ENCODE peak calls at places on chromosome 4, in ten cellular contexts. One of them, this sample, is unnamed.

GRCh38 chr4:69321153-69321729 is 41.0 kb downstream of the UGT2B28 start:
- DNase-seq in fibroblast of lung: no peak
- DNase-seq in Karpas-422: no peak
- DNase-seq in GM23248: no peak
- DNase-seq in SK-N-SH: no peak
- DNase-seq in K562: no peak
- DNase-seq in astrocyte: no peak
- DNase-seq in colonic mucosa: no peak
- DNase-seq in mammary epithelial cell: peak; percentile 34
- DNase-seq in mesenchymal stem cell: no peak
- DNase-seq in this sample: no peak

GRCh38 chr4:164440196-164440595 is 313.7 kb upstream of the SMIM31 start:
- DNase-seq in colonic mucosa: no peak
- DNase-seq in mammary epithelial cell: peak; percentile 88
- DNase-seq in K562: no peak
- DNase-seq in astrocyte: peak; percentile 80
- DNase-seq in GM23248: no peak
- DNase-seq in Karpas-422: no peak
- DNase-seq in fibroblast of lung: peak; percentile 83
- DNase-seq in mesenchymal stem cell: no peak
- DNase-seq in SK-N-SH: no peak
- DNase-seq in this sample: no peak

GRCh38 chr4:109574443-109574850 is 14.4 kb downstream of the MCUB start:
- DNase-seq in K562: peak; percentile 35
- DNase-seq in fibroblast of lung: no peak
- DNase-seq in mammary epithelial cell: no peak
- DNase-seq in colonic mucosa: peak; percentile 28
- DNase-seq in mesenchymal stem cell: no peak
- DNase-seq in astrocyte: no peak
- DNase-seq in GM23248: peak; percentile 19
- DNase-seq in Karpas-422: no peak
- DNase-seq in SK-N-SH: no peak
- DNase-seq in this sample: no peak

GRCh38 chr4:25144870-25145481 is 15.3 kb downstream of the SEPSECS start:
- DNase-seq in mesenchymal stem cell: peak; percentile 36
- DNase-seq in colonic mucosa: no peak
- DNase-seq in mammary epithelial cell: no peak
- DNase-seq in GM23248: peak; percentile 48
- DNase-seq in fibroblast of lung: peak; percentile 18
- DNase-seq in Karpas-422: peak; percentile 74
- DNase-seq in K562: peak; percentile 26
- DNase-seq in astrocyte: peak; percentile 5
- DNase-seq in SK-N-SH: peak; percentile 43
- DNase-seq in this sample: peak; percentile 64

GRCh38 chr4:165325732-165326512 is 1.5 kb upstream of the MSMO1 start:
- DNase-seq in SK-N-SH: no peak
- DNase-seq in astrocyte: peak; percentile 93
- DNase-seq in GM23248: peak; percentile 72
- DNase-seq in mesenchymal stem cell: peak; percentile 76
- DNase-seq in colonic mucosa: no peak
- DNase-seq in fibroblast of lung: peak; percentile 95
- DNase-seq in mammary epithelial cell: peak; percentile 88
- DNase-seq in Karpas-422: no peak
- DNase-seq in K562: peak; percentile 28
- DNase-seq in this sample: peak; percentile 56

GRCh38 chr4:164800786-164801185 is 46.9 kb downstream of the SMIM31 start:
- DNase-seq in K562: no peak
- DNase-seq in colonic mucosa: no peak
- DNase-seq in mammary epithelial cell: no peak
- DNase-seq in fibroblast of lung: no peak
- DNase-seq in SK-N-SH: no peak
- DNase-seq in Karpas-422: no peak
- DNase-seq in astrocyte: no peak
- DNase-seq in GM23248: no peak
- DNase-seq in mesenchymal stem cell: no peak
- DNase-seq in this sample: no peak

GRCh38 chr4:151641167-151641566 is 119.6 kb downstream of the GATB start:
- DNase-seq in colonic mucosa: no peak
- DNase-seq in K562: no peak
- DNase-seq in mesenchymal stem cell: peak; percentile 66
- DNase-seq in astrocyte: peak; percentile 45
- DNase-seq in mammary epithelial cell: peak; percentile 88
- DNase-seq in SK-N-SH: no peak
- DNase-seq in GM23248: peak; percentile 89
- DNase-seq in fibroblast of lung: peak; percentile 52
- DNase-seq in Karpas-422: no peak
- DNase-seq in this sample: peak; percentile 81

GRCh38 chr4:88940506-88940905 is 116.5 kb downstream of the FAM13A start:
- DNase-seq in mammary epithelial cell: no peak
- DNase-seq in GM23248: no peak
- DNase-seq in colonic mucosa: no peak
- DNase-seq in K562: no peak
- DNase-seq in SK-N-SH: no peak
- DNase-seq in astrocyte: no peak
- DNase-seq in mesenchymal stem cell: no peak
- DNase-seq in Karpas-422: no peak
- DNase-seq in fibroblast of lung: no peak
- DNase-seq in this sample: no peak

GRCh38 chr4:170243662-170244288 is 154.0 kb upstream of the AADAT start:
- DNase-seq in colonic mucosa: no peak
- DNase-seq in mesenchymal stem cell: no peak
- DNase-seq in Karpas-422: no peak
- DNase-seq in GM23248: no peak
- DNase-seq in K562: no peak
- DNase-seq in SK-N-SH: no peak
- DNase-seq in fibroblast of lung: peak; percentile 27
- DNase-seq in astrocyte: no peak
- DNase-seq in mammary epithelial cell: peak; percentile 85
- DNase-seq in this sample: peak; percentile 25

GRCh38 chr4:88743696-88744095 is 46.1 kb upstream of the NAP1L5 start:
- DNase-seq in mammary epithelial cell: no peak
- DNase-seq in SK-N-SH: no peak
- DNase-seq in mesenchymal stem cell: peak; percentile 54
- DNase-seq in fibroblast of lung: peak; percentile 95
- DNase-seq in colonic mucosa: no peak
- DNase-seq in GM23248: peak; percentile 81
- DNase-seq in K562: no peak
- DNase-seq in Karpas-422: no peak
- DNase-seq in astrocyte: peak; percentile 93
- DNase-seq in this sample: peak; percentile 82

GRCh38 chr4:31539279-31540074 is 819.3 kb downstream of the PCDH7 start:
- DNase-seq in colonic mucosa: no peak
- DNase-seq in K562: no peak
- DNase-seq in astrocyte: peak; percentile 1
- DNase-seq in mammary epithelial cell: no peak
- DNase-seq in SK-N-SH: no peak
- DNase-seq in GM23248: no peak
- DNase-seq in mesenchymal stem cell: no peak
- DNase-seq in fibroblast of lung: peak; percentile 1
- DNase-seq in Karpas-422: no peak
- DNase-seq in this sample: no peak

GRCh38 chr4:94475794-94476193 is 24.1 kb downstream of the PDLIM5 start:
- DNase-seq in mesenchymal stem cell: no peak
- DNase-seq in astrocyte: no peak
- DNase-seq in mammary epithelial cell: no peak
- DNase-seq in Karpas-422: no peak
- DNase-seq in GM23248: no peak
- DNase-seq in fibroblast of lung: no peak
- DNase-seq in K562: no peak
- DNase-seq in SK-N-SH: no peak
- DNase-seq in colonic mucosa: no peak
- DNase-seq in this sample: no peak

GRCh38 chr4:156959298-156959702 is 12.3 kb downstream of the PDGFC start:
- DNase-seq in Karpas-422: no peak
- DNase-seq in K562: no peak
- DNase-seq in astrocyte: peak; percentile 76
- DNase-seq in colonic mucosa: no peak
- DNase-seq in GM23248: peak; percentile 37
- DNase-seq in mesenchymal stem cell: peak; percentile 58
- DNase-seq in fibroblast of lung: peak; percentile 81
- DNase-seq in SK-N-SH: no peak
- DNase-seq in mammary epithelial cell: no peak
- DNase-seq in this sample: peak; percentile 72

GRCh38 chr4:24604558-24605214 is 20.3 kb upstream of the DHX15 start:
- DNase-seq in colonic mucosa: no peak
- DNase-seq in astrocyte: no peak
- DNase-seq in GM23248: no peak
- DNase-seq in fibroblast of lung: no peak
- DNase-seq in mammary epithelial cell: peak; percentile 45
- DNase-seq in mesenchymal stem cell: no peak
- DNase-seq in Karpas-422: no peak
- DNase-seq in SK-N-SH: no peak
- DNase-seq in K562: no peak
- DNase-seq in this sample: no peak

GRCh38 chr4:188665466-188665865 is 526.2 kb downstream of the TRIML1 start:
- DNase-seq in astrocyte: no peak
- DNase-seq in Karpas-422: no peak
- DNase-seq in mesenchymal stem cell: no peak
- DNase-seq in SK-N-SH: no peak
- DNase-seq in K562: no peak
- DNase-seq in GM23248: no peak
- DNase-seq in colonic mucosa: no peak
- DNase-seq in mammary epithelial cell: peak; percentile 14
- DNase-seq in fibroblast of lung: no peak
- DNase-seq in this sample: no peak

GRCh38 chr4:126679303-126679702 is 953.5 kb upstream of the INTU start:
- DNase-seq in mammary epithelial cell: no peak
- DNase-seq in colonic mucosa: no peak
- DNase-seq in mesenchymal stem cell: no peak
- DNase-seq in astrocyte: no peak
- DNase-seq in SK-N-SH: no peak
- DNase-seq in Karpas-422: no peak
- DNase-seq in fibroblast of lung: no peak
- DNase-seq in K562: no peak
- DNase-seq in GM23248: no peak
- DNase-seq in this sample: no peak

DNA sequence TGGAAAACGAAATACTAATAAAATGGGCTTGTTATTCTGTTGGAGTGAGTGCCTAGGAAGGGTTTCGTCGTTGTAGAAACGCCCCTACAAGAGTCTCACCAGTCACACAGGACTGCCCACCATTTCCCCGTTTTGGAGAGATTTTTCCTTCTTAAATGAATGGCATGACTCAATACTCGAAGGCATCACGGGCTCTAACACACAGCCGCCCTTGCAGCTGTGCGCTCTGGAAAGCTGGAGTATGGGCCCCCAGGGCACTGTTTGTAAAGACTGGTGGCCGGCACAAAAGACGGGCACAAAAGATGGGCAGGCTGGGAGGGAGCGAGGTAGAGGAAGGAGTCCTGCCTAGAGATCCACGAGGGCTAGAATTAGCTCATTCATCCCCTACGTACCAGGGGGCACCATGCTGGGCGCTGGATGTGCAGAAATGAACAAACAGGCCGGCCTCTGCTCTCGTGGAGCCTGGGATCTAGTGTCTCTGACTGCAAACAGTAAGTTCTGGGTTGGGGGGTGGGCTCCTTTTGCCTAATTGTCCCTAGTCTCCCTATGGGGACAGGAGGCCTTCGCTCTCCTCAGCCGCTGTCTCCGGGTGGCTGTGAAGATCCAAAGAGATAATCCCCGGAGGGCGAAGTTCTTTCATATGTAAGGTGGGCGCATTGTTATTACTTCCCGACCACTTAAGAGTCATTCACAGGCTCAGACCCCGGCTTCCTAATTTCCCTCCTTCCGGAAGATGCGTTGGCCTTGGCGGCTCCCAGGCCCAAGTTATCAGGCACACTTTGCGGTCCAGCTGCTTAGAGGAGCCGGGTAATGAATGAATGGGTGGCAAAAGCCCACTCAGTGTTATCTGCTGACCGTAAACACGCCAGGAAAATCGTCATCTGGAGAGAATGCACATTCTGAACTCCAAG is 1.1 kb upstream of the SFRP2 start:
- DNase-seq in Karpas-422: no peak
- DNase-seq in SK-N-SH: peak; percentile 38
- DNase-seq in mesenchymal stem cell: peak; percentile 63
- DNase-seq in GM23248: peak; percentile 60
- DNase-seq in K562: no peak
- DNase-seq in mammary epithelial cell: no peak
- DNase-seq in colonic mucosa: no peak
- DNase-seq in astrocyte: no peak
- DNase-seq in fibroblast of lung: no peak
- DNase-seq in this sample: no peak
- H3K4me1 ChIP-seq in Karpas-422: no peaks in the 10 kb centered on the region
- H3K4me1 ChIP-seq in SK-N-SH: peaks cover 13% of the 10 kb centered on the region
- H3K4me1 ChIP-seq in mesenchymal stem cell: peaks cover 26% of the 10 kb centered on the region
- H3K4me1 ChIP-seq in GM23248: peaks cover 4% of the 10 kb centered on the region
- H3K4me1 ChIP-seq in K562: no peaks in the 10 kb centered on the region
- H3K4me1 ChIP-seq in mammary epithelial cell: peaks cover 23% of the 10 kb centered on the region
- H3K4me1 ChIP-seq in colonic mucosa: peaks cover 6% of the 10 kb centered on the region
- H3K4me1 ChIP-seq in astrocyte: peaks cover 17% of the 10 kb centered on the region
- H3K4me1 ChIP-seq in fibroblast of lung: no peaks in the 10 kb centered on the region
- H3K4me1 ChIP-seq in this sample: peaks cover 24% of the 10 kb centered on the region

DNA sequence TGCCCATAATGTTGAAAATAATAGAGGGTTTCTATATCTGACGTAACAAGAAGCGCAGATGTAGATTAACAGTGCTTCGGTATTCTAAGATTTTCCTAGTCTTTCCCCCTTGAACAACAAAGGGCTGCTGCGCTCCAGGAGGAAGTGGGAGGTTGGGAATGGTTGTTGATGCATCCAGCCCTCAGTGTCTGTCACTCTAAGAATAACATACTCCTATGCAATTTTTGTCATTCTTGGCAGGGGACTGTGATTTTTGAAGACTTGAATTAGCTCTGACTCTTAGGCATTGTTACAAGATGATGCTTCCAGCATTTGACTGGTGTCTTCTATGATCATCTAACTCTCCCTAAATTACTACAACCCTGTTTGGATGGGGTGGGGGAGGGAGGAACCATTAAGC is 394.2 kb downstream of the ARHGAP24 start:
- DNase-seq in mesenchymal stem cell: no peak
- DNase-seq in mammary epithelial cell: no peak
- DNase-seq in Karpas-422: no peak
- DNase-seq in colonic mucosa: no peak
- DNase-seq in fibroblast of lung: no peak
- DNase-seq in K562: no peak
- DNase-seq in GM23248: no peak
- DNase-seq in SK-N-SH: no peak
- DNase-seq in astrocyte: no peak
- DNase-seq in this sample: no peak
- H3K9ac ChIP-seq in mesenchymal stem cell: no peak overlapping the region
- H3K9ac ChIP-seq in mammary epithelial cell: no peak overlapping the region
- H3K9ac ChIP-seq in Karpas-422: no peak overlapping the region
- H3K9ac ChIP-seq in colonic mucosa: no peak overlapping the region
- H3K9ac ChIP-seq in fibroblast of lung: no peak overlapping the region
- H3K9ac ChIP-seq in K562: no peak overlapping the region
- H3K9ac ChIP-seq in GM23248: no peak overlapping the region
- H3K9ac ChIP-seq in SK-N-SH: no peak overlapping the region
- H3K9ac ChIP-seq in astrocyte: no peak overlapping the region
- H3K9ac ChIP-seq in this sample: no peak overlapping the region

GRCh38 chr4:186298034-186298647 is 32.2 kb downstream of the F11 start:
- DNase-seq in astrocyte: no peak
- DNase-seq in mammary epithelial cell: no peak
- DNase-seq in colonic mucosa: no peak
- DNase-seq in SK-N-SH: peak; percentile 37
- DNase-seq in mesenchymal stem cell: no peak
- DNase-seq in Karpas-422: no peak
- DNase-seq in GM23248: no peak
- DNase-seq in K562: no peak
- DNase-seq in fibroblast of lung: no peak
- DNase-seq in this sample: no peak
- H3K4me3 ChIP-seq in astrocyte: peak overlapping the region; percentile 13
- H3K4me3 ChIP-seq in mammary epithelial cell: no peak overlapping the region
- H3K4me3 ChIP-seq in colonic mucosa: no peak overlapping the region
- H3K4me3 ChIP-seq in SK-N-SH: no peak overlapping the region
- H3K4me3 ChIP-seq in mesenchymal stem cell: no peak overlapping the region
- H3K4me3 ChIP-seq in Karpas-422: no peak overlapping the region
- H3K4me3 ChIP-seq in GM23248: no peak overlapping the region
- H3K4me3 ChIP-seq in K562: no peak overlapping the region
- H3K4me3 ChIP-seq in fibroblast of lung: no peak overlapping the region
- H3K4me3 ChIP-seq in this sample: no peak overlapping the region

GRCh38 chr4:40240040-40240653 is 43.3 kb downstream of the RHOH start:
- DNase-seq in colonic mucosa: no peak
- DNase-seq in GM23248: peak; percentile 24
- DNase-seq in Karpas-422: no peak
- DNase-seq in astrocyte: no peak
- DNase-seq in SK-N-SH: no peak
- DNase-seq in fibroblast of lung: peak; percentile 25
- DNase-seq in K562: no peak
- DNase-seq in mesenchymal stem cell: peak; percentile 27
- DNase-seq in mammary epithelial cell: no peak
- DNase-seq in this sample: no peak
- H3K4me1 ChIP-seq in colonic mucosa: no peaks in the 10 kb centered on the region
- H3K4me1 ChIP-seq in GM23248: no peaks in the 10 kb centered on the region
- H3K4me1 ChIP-seq in Karpas-422: peaks cover 8% of the 10 kb centered on the region
- H3K4me1 ChIP-seq in astrocyte: peaks cover 2% of the 10 kb centered on the region
- H3K4me1 ChIP-seq in SK-N-SH: no peaks in the 10 kb centered on the region
- H3K4me1 ChIP-seq in fibroblast of lung: no peaks in the 10 kb centered on the region
- H3K4me1 ChIP-seq in K562: peaks cover 48% of the 10 kb centered on the region
- H3K4me1 ChIP-seq in mesenchymal stem cell: no peaks in the 10 kb centered on the region
- H3K4me1 ChIP-seq in mammary epithelial cell: no peaks in the 10 kb centered on the region
- H3K4me1 ChIP-seq in this sample: peaks cover 23% of the 10 kb centered on the region

This sample was measured in adipocyte.